ENCODE peak calls at places on chromosome 16, in five cellular contexts. Q is endothelial cell of umbilical vein, D is sigmoid colon, H is K562, N is upper lobe of left lung. O is an unnamed sample. For H3K4me1, the result is how much of the 10 kb centered on the place peaks cover.

GRCh38 chr16:84547539-84548058 is 43.1 kb upstream of the MEAK7 start:
- DNase-seq in N (no peak), H (no peak), Q (no peak), D (no peak), O (no peak)

GRCh38 chr16:84528317-84528716 is 23.9 kb upstream of the MEAK7 start:
- DNase-seq in N (no peak), Q (no peak), H (no peak), D (no peak), O (no peak)

GRCh38 chr16:86951041-86951822 is 366.0 kb downstream of the C16orf95 start:
- DNase-seq in N (no peak), D (no peak), Q (no peak), H (no peak), O (no peak)

GRCh38 chr16:22968931-22969330 is 155.0 kb downstream of the HS3ST2 start:
- DNase-seq in N (no peak), H (no peak), Q (no peak), D (no peak), O (no peak)

GRCh38 chr16:11675561-11676511 is 7.6 kb downstream of the SNN start:
- DNase-seq in D (peak), Q (no peak), H (no peak), N (no peak), O (no peak)

GRCh38 chr16:19288872-19289799 is 3.6 kb downstream of the CLEC19A start:
- DNase-seq in Q (no peak), H (no peak), N (no peak), D (no peak), O (no peak)

GRCh38 chr16:55622930-55623561 is 32.7 kb upstream of the SLC6A2 start:
- DNase-seq in Q (no peak), D (no peak), H (peak), N (no peak), O (no peak)

GRCh38 chr16:85350973-85351372 is 238.7 kb upstream of the CIBAR2 start:
- DNase-seq in N (peak), H (no peak), Q (peak), D (peak), O (peak)

GRCh38 chr16:87317766-87318121 is 552 bp upstream of the C16orf95 start:
- DNase-seq in H (no peak), D (peak), N (peak), Q (no peak), O (no peak)

GRCh38 chr16:56388209-56388608 is 37.1 kb downstream of the AMFR start:
- DNase-seq in N (no peak), Q (no peak), H (no peak), D (no peak), O (no peak)

GRCh38 chr16:67542464-67542863 is 13.8 kb downstream of the RIPOR1 start:
- DNase-seq in H (peak), Q (peak), N (peak), D (peak), O (no peak)

GRCh38 chr16:19808061-19808621 is 76.5 kb downstream of the GPRC5B start:
- DNase-seq in N (no peak), H (no peak), D (peak), Q (no peak), O (no peak)

GRCh38 chr16:11404608-11405007 is 59.3 kb downstream of the RMI2 start:
- DNase-seq in N (no peak), H (no peak), Q (no peak), D (no peak), O (no peak)

GRCh38 chr16:70703041-70703834 is 17.4 kb upstream of the MTSS2 start:
- DNase-seq in N (no peak), D (peak), Q (no peak), H (peak), O (no peak)

GRCh38 chr16:1726661-1727502 is 20.9 kb downstream of the MAPK8IP3 start:
- DNase-seq in D (no peak), Q (no peak), H (no peak), N (no peak), O (no peak)

GRCh38 chr16:20920091-20920490 is 19.5 kb downstream of the LYRM1 start:
- DNase-seq in D (no peak), Q (no peak), N (no peak), H (no peak), O (no peak)

GRCh38 chr16:81539009-81539820 is 94.6 kb downstream of the CMIP start:
- DNase-seq in N (no peak), H (no peak), Q (no peak), D (no peak), O (no peak)

GRCh38 chr16:12901597-12902436 is at the start of gene SHISA9:
- DNase-seq in D (no peak), N (no peak), H (no peak), Q (no peak), O (no peak)

GRCh38 chr16:24701521-24701951 is 27.9 kb upstream of the TNRC6A start:
- DNase-seq in H (no peak), D (no peak), N (no peak), Q (peak), O (no peak)

GRCh38 chr16:50372611-50373344 is 4.0 kb upstream of the BRD7 start:
- DNase-seq in D (peak), N (no peak), H (no peak), Q (no peak), O (no peak)

GRCh38 chr16:83676056-83676455 is 131.7 kb upstream of the HSBP1 start:
- DNase-seq in Q (no peak), N (no peak), D (no peak), H (no peak), O (no peak)

GRCh38 chr16:14302031-14302398 is 230.9 kb downstream of the MRTFB start:
- DNase-seq in Q (peak), D (peak), N (peak), H (peak), O (no peak)

GRCh38 chr16:70737377-70738082 is 51.7 kb upstream of the MTSS2 start:
- DNase-seq in Q (no peak), H (no peak), D (peak), N (peak), O (no peak)

GRCh38 chr16:3121843-3122467 is 9.6 kb downstream of the ZNF205 start:
- DNase-seq in N (no peak), H (no peak), D (no peak), Q (no peak), O (no peak)

GRCh38 chr16:32116080-32116479 is 137.0 kb upstream of the TP53TG3D start:
- DNase-seq in N (no peak), H (peak), Q (no peak), D (no peak), O (no peak)

GRCh38 chr16:65180986-65181710 is 59.3 kb upstream of the CDH11 start:
- DNase-seq in H (no peak), N (no peak), Q (no peak), D (no peak), O (no peak)

GRCh38 chr16:50251375-50252081 is 14.8 kb upstream of the ADCY7 start:
- DNase-seq in H (no peak), N (peak), Q (no peak), D (no peak), O (no peak)

GRCh38 chr16:807345-808251 is 7.1 kb upstream of the GNG13 start:
- DNase-seq in D (peak), N (peak), Q (peak), H (peak), O (peak)

GRCh38 chr16:22161999-22162657 is at the start of gene SDR42E2:
- DNase-seq in H (peak), Q (no peak), N (peak), D (no peak), O (no peak)

GRCh38 chr16:85611455-85612190 is 1.5 kb upstream of the GSE1 start:
- DNase-seq in D (peak), N (peak), H (peak), Q (peak), O (no peak)

GRCh38 chr16:53154513-53154912 is 99.7 kb downstream of the CHD9 start:
- DNase-seq in H (no peak), D (no peak), Q (no peak), N (no peak), O (no peak)

GRCh38 chr16:74100405-74101316 is 196.0 kb upstream of the PSMD7 start:
- DNase-seq in N (no peak), D (no peak), H (no peak), Q (no peak), O (no peak)

GRCh38 chr16:70433456-70434103 is 5.3 kb downstream of the ST3GAL2 start:
- DNase-seq in D (peak), N (peak), Q (peak), H (no peak), O (no peak)

GRCh38 chr16:6753553-6753952 is 579.1 kb upstream of the RBFOX1 start:
- DNase-seq in D (no peak), H (no peak), Q (no peak), N (no peak), O (no peak)

GRCh38 chr16:81279375-81279774 is 35.4 kb upstream of the GAN start:
- DNase-seq in Q (peak), H (no peak), N (no peak), D (no peak), O (no peak)

GRCh38 chr16:53334581-53334980 is 99.7 kb upstream of the RBL2 start:
- DNase-seq in Q (no peak), D (no peak), H (no peak), N (no peak), O (no peak)

GRCh38 chr16:48180868-48181480 is 25.2 kb upstream of the ABCC12 start:
- DNase-seq in N (no peak), D (peak), Q (no peak), H (no peak), O (no peak)
- H3K4me3 ChIP-seq in N (no peak), D (no peak), Q (no peak), H (no peak), O (no peak)

GRCh38 chr16:16017812-16018211 is 68.4 kb downstream of the ABCC1 start:
- DNase-seq in D (no peak), N (no peak), H (peak), Q (no peak), O (no peak)
- H3K4me1 ChIP-seq in D (half or more), N (under half), H (under half), Q (under half), O (half or more)

DNA sequence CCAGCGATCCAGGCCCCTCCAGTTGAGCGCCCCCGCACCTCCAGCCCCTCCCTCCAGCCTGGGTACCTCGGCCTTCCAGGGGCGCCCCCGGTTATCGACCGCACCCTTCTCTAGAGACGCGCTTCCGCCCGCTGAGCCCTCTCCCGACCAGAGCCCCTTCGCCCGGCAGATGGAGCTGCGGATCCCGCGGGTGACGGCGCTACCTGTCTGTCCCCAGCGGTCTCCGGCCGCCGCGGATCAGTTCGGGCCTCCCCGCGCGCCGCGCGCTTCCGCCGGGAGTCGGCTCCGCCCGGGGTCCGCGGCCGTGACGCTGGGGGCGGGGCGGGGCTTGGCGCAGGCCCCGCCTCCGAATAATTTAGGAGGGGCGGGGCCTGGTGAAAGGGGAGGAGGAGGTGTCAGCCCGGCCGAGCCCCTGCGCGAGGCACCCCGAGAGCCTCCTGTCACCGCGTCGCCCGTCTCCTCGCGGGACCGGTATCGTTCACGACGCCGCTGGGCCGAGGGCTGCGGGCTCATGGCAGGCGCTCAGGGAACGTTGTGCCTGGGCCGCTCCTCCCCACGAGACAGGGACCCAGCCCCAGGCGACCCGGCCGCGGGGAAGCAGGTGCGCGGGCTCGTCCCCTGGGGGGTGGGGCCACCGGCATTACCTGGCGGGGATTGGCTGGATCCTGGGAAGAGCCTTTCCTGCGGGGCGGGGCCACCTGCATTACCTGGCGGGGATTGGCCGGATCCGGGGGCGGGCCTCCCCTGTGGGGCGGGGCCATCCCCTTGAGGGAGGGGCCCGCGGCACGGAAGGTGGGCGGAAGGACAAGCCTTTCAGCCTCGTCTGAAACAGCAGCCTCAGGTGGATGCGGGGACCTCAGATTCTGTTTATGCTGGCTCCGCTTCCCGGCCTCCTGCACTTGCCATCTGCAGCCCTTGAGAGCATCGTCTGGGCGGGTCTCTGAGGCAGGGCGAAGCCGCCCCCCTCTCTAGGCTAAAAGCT is at the start of gene SPATA2L:
- DNase-seq in D (peak), N (peak), Q (peak), H (peak), O (peak)
- TF ChIP-seq POLR2A in D (peak), N (peak), Q (peak), H (peak), O (no peak)

GRCh38 chr16:30470632-30471007 is 1.9 kb upstream of the ITGAL start:
- DNase-seq in N (no peak), D (no peak), H (no peak), Q (no peak), O (no peak)

GRCh38 chr16:30474062-30474452 is 1.5 kb downstream of the ITGAL start:
- DNase-seq in N (no peak), D (no peak), H (no peak), Q (no peak), O (no peak)

GRCh38 chr16:30474684-30475083 is 2.1 kb downstream of the ITGAL start:
- DNase-seq in N (no peak), H (no peak), Q (no peak), D (no peak), O (no peak)

GRCh38 chr16:30472328-30472942 is at the start of gene ITGAL:
- DNase-seq in Q (no peak), D (peak), H (no peak), N (peak), O (peak)

DNA sequence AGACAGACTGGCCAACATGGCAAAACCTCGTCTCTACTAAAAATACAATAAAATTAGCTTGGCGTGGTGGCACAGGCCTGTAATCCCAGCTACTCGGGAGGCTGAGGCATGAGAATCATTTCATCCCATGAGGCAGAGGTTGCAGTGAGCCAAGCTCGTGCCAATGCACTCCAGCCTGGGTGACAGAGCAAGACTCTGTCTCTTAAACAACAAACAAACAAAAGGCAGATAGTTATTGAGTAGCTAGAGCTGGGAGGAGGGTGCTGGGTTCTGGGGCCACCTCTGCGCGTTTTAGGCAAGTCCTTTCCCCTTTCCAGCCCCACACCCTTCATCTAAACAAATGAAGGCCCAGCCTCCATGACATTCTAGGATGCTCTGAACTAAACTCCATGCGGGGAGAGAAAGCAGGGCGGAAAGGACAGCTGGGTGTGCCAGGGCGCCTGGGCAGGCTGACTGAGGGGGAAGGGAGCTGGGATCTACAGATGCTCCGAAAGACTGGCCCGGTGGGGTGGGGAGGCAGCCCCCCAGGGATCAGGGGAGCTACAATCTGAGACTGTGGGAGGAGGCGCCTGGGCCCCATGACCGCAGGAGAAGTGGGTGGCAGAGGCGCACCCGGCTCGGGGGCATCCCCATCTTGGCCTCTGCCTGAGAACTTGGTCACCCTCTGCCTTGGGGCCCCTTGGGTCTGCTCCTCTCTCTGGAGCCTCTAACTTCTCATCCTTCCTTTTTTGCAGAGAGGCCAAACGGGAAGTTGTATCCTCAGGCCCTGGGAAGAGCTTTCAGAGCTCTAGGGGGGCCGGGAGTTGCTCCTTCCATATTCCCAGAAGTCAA is 904 bp downstream of the ITGAL start:
- DNase-seq in N (peak), H (no peak), D (no peak), Q (no peak), O (no peak)
- H3K4me3 ChIP-seq in N (peak), H (no peak), D (no peak), Q (no peak), O (peak)

O was measured in esophagus squamous epithelium.